ENCODE peak calls at places on chromosomes 3 and 15, in four cellular contexts. A is uterus, I is A549, Y is OCI-LY7. R is an unnamed sample.

GRCh38 chr3:183988216-183988790 is 29.4 kb downstream of the ABCC5 start:
- DNase-seq in Y (no peak), I (no peak), A (no peak), R (no peak)

GRCh38 chr3:196518999-196519737 is 4.0 kb upstream of the SMCO1 start:
- DNase-seq in I (peak), A (no peak), Y (peak), R (peak)

GRCh38 chr3:78974181-78974770 is 793.5 kb downstream of the ROBO1 start:
- DNase-seq in A (no peak), I (no peak), Y (no peak), R (no peak)

GRCh38 chr15:43190178-43190577 is 5.0 kb downstream of the CCNDBP1 start:
- DNase-seq in Y (no peak), I (no peak), A (no peak), R (no peak)

GRCh38 chr3:82329300-82329699 is 567.9 kb upstream of the GBE1 start:
- DNase-seq in I (no peak), A (no peak), Y (no peak), R (no peak)

GRCh38 chr15:40906947-40907802 is 12.9 kb downstream of the VPS18 start:
- DNase-seq in I (no peak), Y (peak), A (no peak), R (peak)

GRCh38 chr15:25435474-25436243 is 3.2 kb downstream of the UBE3A start:
- DNase-seq in I (no peak), A (no peak), Y (no peak), R (no peak)

GRCh38 chr15:74635228-74635627 is 19.6 kb downstream of the CLK3 start:
- DNase-seq in A (peak), Y (peak), I (peak), R (peak)

GRCh38 chr3:35296533-35296932 is 342.8 kb upstream of the ARPP21 start:
- DNase-seq in I (no peak), Y (no peak), A (no peak), R (no peak)

GRCh38 chr3:142647856-142648255 is 51.7 kb downstream of the PLS1 start:
- DNase-seq in I (peak), A (no peak), Y (no peak), R (no peak)

GRCh38 chr3:111700054-111700453 is 104.9 kb upstream of the ZBED2 start:
- DNase-seq in A (no peak), Y (no peak), I (no peak), R (no peak)

GRCh38 chr3:116337229-116337628 is 108.1 kb downstream of the LSAMP start:
- DNase-seq in A (no peak), Y (no peak), I (no peak), R (no peak)

GRCh38 chr3:82654708-82655107 is 893.3 kb upstream of the GBE1 start:
- DNase-seq in I (no peak), A (no peak), Y (no peak), R (no peak)

GRCh38 chr3:137770821-137771399 is 6.8 kb downstream of the SOX14 start:
- DNase-seq in I (no peak), Y (no peak), A (no peak), R (no peak)

GRCh38 chr3:94162700-94163099 is 99.8 kb downstream of the NSUN3 start:
- DNase-seq in Y (no peak), I (peak), A (no peak), R (no peak)

GRCh38 chr15:86040360-86041095 is 39.1 kb upstream of the AGBL1 start:
- DNase-seq in Y (no peak), I (no peak), A (no peak), R (no peak)

GRCh38 chr3:160006282-160007163 is 17.9 kb downstream of the IL12A start:
- DNase-seq in Y (peak), A (peak), I (peak), R (no peak)

GRCh38 chr3:40872562-40872961 is 326.7 kb upstream of the CTNNB1 start:
- DNase-seq in A (no peak), I (no peak), Y (no peak), R (no peak)

GRCh38 chr3:46538803-46539442 is 27.2 kb downstream of the LRRC2 start:
- DNase-seq in I (no peak), Y (peak), A (peak), R (peak)

GRCh38 chr3:86785381-86785780 is 205.6 kb downstream of the VGLL3 start:
- DNase-seq in A (no peak), I (peak), Y (no peak), R (no peak)

GRCh38 chr15:75695206-75695605 is 17.4 kb downstream of the CSPG4 start:
- DNase-seq in Y (peak), A (no peak), I (no peak), R (no peak)

GRCh38 chr3:155217591-155217990 is 75.9 kb downstream of the STRIT1 start:
- DNase-seq in Y (no peak), A (no peak), I (no peak), R (no peak)

GRCh38 chr3:98504534-98504933 is 7.1 kb downstream of the OR5K2 start:
- DNase-seq in I (no peak), A (no peak), Y (no peak), R (no peak)

GRCh38 chr3:141454906-141455602 is 31.8 kb upstream of the RASA2 start:
- DNase-seq in Y (peak), A (no peak), I (peak), R (no peak)

GRCh38 chr3:101942356-101942755 is 93.0 kb downstream of the NFKBIZ start:
- DNase-seq in I (no peak), Y (peak), A (no peak), R (no peak)

GRCh38 chr3:142929109-142929508 is 34.4 kb downstream of the PAQR9 start:
- DNase-seq in A (no peak), I (peak), Y (peak), R (no peak)

GRCh38 chr3:42600958-42601675 is 631 bp downstream of the NKTR start:
- DNase-seq in I (peak), A (peak), Y (peak), R (peak)

GRCh38 chr3:105953831-105954230 is 85.0 kb upstream of the CBLB start:
- DNase-seq in A (no peak), I (no peak), Y (no peak), R (no peak)

GRCh38 chr3:43995078-43995928 is 246.4 kb upstream of the TOPAZ1 start:
- DNase-seq in I (peak), A (no peak), Y (peak), R (no peak)

GRCh38 chr3:63478962-63479660 is 173.4 kb upstream of the SNTN start:
- DNase-seq in Y (no peak), I (no peak), A (peak), R (no peak)

GRCh38 chr3:187918081-187918644 is 172.9 kb upstream of the BCL6 start:
- DNase-seq in A (no peak), I (no peak), Y (no peak), R (no peak)

GRCh38 chr15:63971427-63971805 is 74.9 kb downstream of the DAPK2 start:
- DNase-seq in I (no peak), A (no peak), Y (peak), R (peak)

DNA sequence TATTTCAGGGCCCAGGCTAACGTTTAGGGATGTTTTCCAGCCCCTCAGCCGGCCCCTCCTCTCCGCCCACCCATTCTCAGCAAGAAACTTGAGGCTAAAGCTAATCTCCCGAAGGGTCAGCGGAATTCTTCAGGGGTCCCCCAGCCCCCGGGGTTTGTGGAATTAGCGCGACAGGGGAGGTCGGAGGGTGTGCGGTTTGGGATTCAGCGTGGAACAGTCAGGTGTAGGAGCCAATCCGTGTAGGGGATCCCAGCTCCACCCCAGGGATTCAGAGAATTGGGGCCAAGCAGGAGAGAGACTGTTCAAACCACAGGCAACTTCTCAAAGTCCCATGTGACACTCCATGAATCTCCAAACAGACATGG is 1.7 kb downstream of the PTX3 start:
- DNase-seq in I (no peak), Y (no peak), A (no peak), R (no peak)
- H3K27ac ChIP-seq in I (peak), Y (no peak), A (no peak), R (no peak)

GRCh38 chr3:158909870-158910269 is 108.0 kb downstream of the MFSD1 start:
- DNase-seq in I (no peak), Y (no peak), A (peak), R (no peak)

GRCh38 chr3:158912621-158913020 is 110.8 kb downstream of the MFSD1 start:
- DNase-seq in I (no peak), Y (no peak), A (no peak), R (no peak)

GRCh38 chr3:158908187-158908762 is 106.4 kb downstream of the MFSD1 start:
- DNase-seq in I (no peak), A (no peak), Y (no peak), R (no peak)

GRCh38 chr3:158911586-158911985 is 109.7 kb downstream of the MFSD1 start:
- DNase-seq in A (no peak), I (no peak), Y (no peak), R (no peak)

DNA sequence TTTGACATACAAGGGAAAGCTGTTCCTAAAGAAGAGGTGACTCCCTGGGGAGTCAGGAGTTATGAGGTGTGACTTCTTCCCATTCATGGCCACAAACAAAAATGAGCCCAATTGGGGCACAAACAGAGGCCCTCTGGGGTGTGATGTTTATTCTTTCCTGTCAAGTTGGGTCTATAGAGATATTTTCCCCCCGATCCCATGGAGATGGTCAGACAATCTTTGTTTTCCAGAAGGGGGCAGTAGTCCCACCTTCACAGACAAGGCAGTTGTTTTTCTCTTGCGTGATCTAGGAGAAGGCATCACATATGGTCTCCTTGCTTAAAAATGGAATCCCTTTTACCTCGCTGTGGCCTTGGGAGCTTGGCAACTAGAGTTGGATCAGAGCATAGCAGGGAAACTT is 110.3 kb downstream of the MFSD1 start:
- DNase-seq in Y (no peak), A (no peak), I (peak), R (no peak)
- TF ChIP-seq CTCF in Y (peak), A (no peak), I (no peak), R (no peak)

GRCh38 chr3:9250236-9250635 is 790 bp upstream of the SRGAP3 start:
- DNase-seq in A (no peak), I (no peak), Y (no peak), R (no peak)
- H3K27ac ChIP-seq in A (peak), I (peak), Y (no peak), R (no peak)

GRCh38 chr3:136545664-136546266 is 206.4 kb downstream of the STAG1 start:
- DNase-seq in A (no peak), Y (no peak), I (peak), R (no peak)
- TF ChIP-seq CTCF in A (no peak), Y (peak), I (peak), R (no peak)

DNA sequence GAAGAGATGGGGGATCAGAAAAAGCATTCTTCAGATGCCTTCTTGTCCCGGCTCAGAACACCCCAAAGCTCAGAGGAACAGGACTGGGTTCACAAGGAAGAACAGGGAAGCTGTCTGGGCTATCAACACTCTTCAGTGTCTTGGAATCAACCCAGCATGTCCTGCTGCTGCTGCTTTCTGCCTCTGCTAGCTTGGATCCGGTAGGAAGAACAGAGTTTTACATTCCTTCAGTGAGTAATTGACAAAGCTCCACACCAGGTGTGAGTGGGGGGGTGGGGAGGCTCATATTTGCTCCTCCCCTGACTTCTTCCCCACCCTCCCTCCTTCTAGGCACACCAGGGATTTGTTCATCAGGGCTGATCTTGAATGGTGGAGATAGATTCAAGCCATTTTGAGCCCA is 13.1 kb upstream of the ETV5 start:
- DNase-seq in Y (no peak), A (no peak), I (no peak), R (no peak)
- H3K27ac ChIP-seq in Y (no peak), A (no peak), I (no peak), R (no peak)

GRCh38 chr3:11835028-11835639 is 11.6 kb downstream of the TAMM41 start:
- DNase-seq in A (no peak), Y (peak), I (peak), R (no peak)
- TF ChIP-seq CTCF in A (peak), Y (peak), I (peak), R (peak)

GRCh38 chr15:99057697-99058420 is 47.0 kb upstream of the SYNM start:
- DNase-seq in Y (no peak), I (no peak), A (no peak), R (no peak)
- H3K27ac ChIP-seq in Y (no peak), I (peak), A (peak), R (no peak)

GRCh38 chr3:65344444-65344843 is 656.6 kb upstream of the ADAMTS9 start:
- DNase-seq in Y (no peak), A (no peak), I (no peak), R (no peak)

GRCh38 chr3:65343736-65344135 is 655.9 kb upstream of the ADAMTS9 start:
- DNase-seq in Y (no peak), A (no peak), I (no peak), R (no peak)

GRCh38 chr3:65344846-65345245 is 657.0 kb upstream of the ADAMTS9 start:
- DNase-seq in I (no peak), A (no peak), Y (no peak), R (no peak)

GRCh38 chr3:65343031-65343430 is 655.2 kb upstream of the ADAMTS9 start:
- DNase-seq in Y (no peak), A (no peak), I (no peak), R (no peak)

GRCh38 chr3:65342084-65342683 is 654.4 kb upstream of the ADAMTS9 start:
- DNase-seq in I (peak), A (no peak), Y (peak), R (no peak)
- TF ChIP-seq CTCF in I (peak), A (no peak), Y (peak), R (no peak)

DNA sequence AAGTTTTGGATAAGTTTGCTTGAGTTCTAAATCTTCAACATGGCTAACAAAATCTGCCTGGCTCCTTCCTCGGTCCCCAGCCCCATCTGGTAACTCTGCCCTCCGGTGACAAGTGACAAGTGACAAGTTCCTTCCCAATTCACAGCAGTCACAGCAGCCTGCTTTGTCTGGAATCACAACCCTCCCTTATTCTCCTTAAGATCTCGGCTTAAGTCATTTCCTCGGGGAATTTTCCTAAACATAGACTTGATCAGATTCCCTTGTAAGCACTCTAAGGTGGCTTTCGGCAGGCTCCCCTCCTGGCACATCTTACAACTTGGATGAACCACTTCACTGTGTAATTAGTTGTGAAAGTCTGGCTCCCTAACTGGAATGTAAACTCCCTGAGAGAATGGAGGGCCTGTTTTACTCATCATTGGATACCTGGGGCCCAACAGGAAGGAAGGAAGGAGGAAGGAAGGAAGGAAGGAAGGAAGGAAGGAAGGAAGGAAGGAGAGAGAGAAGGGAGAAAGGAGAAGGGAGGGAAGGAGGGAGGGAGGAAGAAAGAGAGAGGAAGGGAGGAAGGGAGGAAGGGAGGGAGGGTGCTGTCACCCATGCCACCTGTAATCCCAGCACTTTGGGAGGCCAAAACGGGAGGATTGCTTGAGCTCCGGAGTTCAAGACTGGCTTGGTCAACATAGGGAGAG is 126.4 kb downstream of the SHQ1 start:
- DNase-seq in I (no peak), A (no peak), Y (no peak), R (no peak)
- H3K27ac ChIP-seq in I (no peak), A (no peak), Y (no peak), R (no peak)

GRCh38 chr3:70716832-70717231 is 404.4 kb upstream of the MDFIC2 start:
- DNase-seq in Y (no peak), I (no peak), A (peak), R (no peak)
- TF ChIP-seq CTCF in Y (peak), I (peak), A (peak), R (no peak)